ENCODE peak calls at places on chromosomes 3 and 15, in five cellular contexts. V is K562, M is endothelial cell of umbilical vein, T is mesendoderm, I is GM23338. B is an unnamed sample. For H3K79me2, the result is how much of the 10 kb centered on the place peaks cover.

GRCh38 chr3:137110392-137110996 is 152.7 kb downstream of the IL20RB start:
- DNase-seq in V (peak), T (peak), M (peak), I (peak), B (peak)

GRCh38 chr3:188294113-188294512 is 140.2 kb downstream of the LPP start:
- DNase-seq in V (no peak), M (no peak), I (no peak), T (no peak), B (no peak)

GRCh38 chr15:61829514-61829889 is 230.7 kb downstream of the VPS13C start:
- DNase-seq in T (no peak), I (no peak), M (no peak), V (no peak), B (no peak)

GRCh38 chr15:69718916-69719315 is 266.3 kb downstream of the RPLP1 start:
- DNase-seq in T (no peak), V (no peak), I (no peak), M (no peak), B (no peak)

GRCh38 chr3:51819151-51819550 is 40.1 kb upstream of the IQCF6 start:
- DNase-seq in T (no peak), I (no peak), M (no peak), V (no peak), B (no peak)

GRCh38 chr15:92663250-92663951 is 7.8 kb upstream of the FAM174B start:
- DNase-seq in I (no peak), M (no peak), T (no peak), V (no peak), B (no peak)

GRCh38 chr3:35492846-35493245 is 146.5 kb upstream of the ARPP21 start:
- DNase-seq in I (no peak), M (no peak), V (no peak), T (no peak), B (no peak)

GRCh38 chr3:39809181-39809994 is at the start of gene MYRIP:
- DNase-seq in M (peak), I (peak), V (peak), T (peak), B (peak)

GRCh38 chr3:48847053-48847585 is 555 bp downstream of the PRKAR2A start:
- DNase-seq in V (peak), I (peak), M (peak), T (peak), B (peak)

GRCh38 chr3:192445768-192446644 is 281.3 kb downstream of the FGF12 start:
- DNase-seq in T (peak), I (no peak), M (no peak), V (no peak), B (no peak)

GRCh38 chr3:182117131-182117530 is 405.4 kb downstream of the SOX2 start:
- DNase-seq in T (no peak), V (no peak), M (no peak), I (no peak), B (no peak)

GRCh38 chr15:80588801-80589200 is 106.3 kb upstream of the ABHD17C start:
- DNase-seq in T (no peak), V (no peak), M (peak), I (no peak), B (peak)

GRCh38 chr3:177810162-177810623 is 612.9 kb upstream of the TBL1XR1 start:
- DNase-seq in M (peak), I (no peak), T (no peak), V (no peak), B (peak)

GRCh38 chr3:150577854-150578253 is 25.3 kb upstream of the SELENOT start:
- DNase-seq in M (peak), V (no peak), T (no peak), I (no peak), B (no peak)

GRCh38 chr3:126816323-126816722 is 112.3 kb downstream of the CHCHD6 start:
- DNase-seq in I (peak), M (no peak), T (no peak), V (no peak), B (no peak)

GRCh38 chr15:70311821-70312220 is 214.1 kb upstream of the TLE3 start:
- DNase-seq in T (peak), M (no peak), V (no peak), I (no peak), B (no peak)

GRCh38 chr15:73941044-73941443 is 14.8 kb downstream of the LOXL1 start:
- DNase-seq in T (peak), V (no peak), I (no peak), M (no peak), B (peak)

GRCh38 chr3:192060160-192060783 is 599.3 kb downstream of the PYDC2 start:
- DNase-seq in T (no peak), M (no peak), V (no peak), I (no peak), B (no peak)

GRCh38 chr15:67076147-67076843 is 10.9 kb downstream of the SMAD3 start:
- DNase-seq in V (peak), T (no peak), I (no peak), M (peak), B (no peak)

GRCh38 chr3:98282205-98282604 is at the start of gene OR5H2:
- DNase-seq in V (no peak), I (no peak), T (no peak), M (no peak), B (no peak)

GRCh38 chr3:152556731-152557254 is 278.1 kb upstream of the P2RY1 start:
- DNase-seq in V (peak), T (peak), M (peak), I (no peak), B (peak)

GRCh38 chr3:33062814-33063346 is 34.1 kb downstream of the GLB1 start:
- DNase-seq in M (no peak), V (no peak), T (no peak), I (no peak), B (no peak)

GRCh38 chr3:37072892-37073291 is 79.6 kb downstream of the MLH1 start:
- DNase-seq in V (peak), M (peak), I (no peak), T (no peak), B (peak)

GRCh38 chr3:136733317-136733833 is 18.8 kb downstream of the STAG1 start:
- DNase-seq in M (peak), I (no peak), T (no peak), V (no peak), B (no peak)

GRCh38 chr3:29181872-29182271 is 99.0 kb upstream of the RBMS3 start:
- DNase-seq in V (no peak), M (no peak), I (no peak), T (no peak), B (no peak)

GRCh38 chr15:57133127-57133968 is 214.9 kb downstream of the TCF12 start:
- DNase-seq in V (no peak), T (no peak), I (peak), M (peak), B (no peak)

GRCh38 chr3:176755552-176755951 is 441.7 kb downstream of the TBL1XR1 start:
- DNase-seq in M (no peak), V (no peak), I (no peak), T (no peak), B (no peak)

GRCh38 chr15:68365140-68365745 is 66.7 kb downstream of the ITGA11 start:
- DNase-seq in V (no peak), I (no peak), T (no peak), M (peak), B (no peak)

GRCh38 chr3:76370749-76371148 is 585.4 kb upstream of the ZNF717 start:
- DNase-seq in T (no peak), M (no peak), V (no peak), I (no peak), B (no peak)

GRCh38 chr15:45635191-45635638 is 386 bp downstream of the SQOR start:
- DNase-seq in V (peak), T (no peak), I (peak), M (no peak), B (peak)

GRCh38 chr3:41204369-41204768 is 5.1 kb downstream of the CTNNB1 start:
- DNase-seq in I (no peak), T (no peak), M (no peak), V (no peak), B (no peak)

GRCh38 chr15:49293941-49294340 is 123.9 kb downstream of the GALK2 start:
- DNase-seq in T (no peak), V (no peak), I (no peak), M (no peak), B (no peak)

GRCh38 chr3:11944052-11944673 is 60.0 kb upstream of the SYN2 start:
- DNase-seq in T (peak), I (peak), M (peak), V (peak), B (peak)

GRCh38 chr3:57815034-57815433 is 58.9 kb downstream of the SLMAP start:
- DNase-seq in T (no peak), V (no peak), I (no peak), M (no peak), B (no peak)

GRCh38 chr15:39426552-39427532 is 154.0 kb upstream of the THBS1 start:
- DNase-seq in I (no peak), T (no peak), V (peak), M (no peak), B (peak)

GRCh38 chr15:25790003-25790660 is 73.0 kb downstream of the ATP10A start:
- DNase-seq in I (peak), T (peak), V (no peak), M (no peak), B (peak)

GRCh38 chr3:105369501-105370371 is 3.0 kb downstream of the ALCAM start:
- DNase-seq in M (peak), V (no peak), I (peak), T (peak), B (peak)
- H3K79me2 ChIP-seq in M (half or more), V (under half), I (under half), T (under half), B (half or more)

GRCh38 chr3:4396599-4396998 is 70.5 kb downstream of the SUMF1 start:
- DNase-seq in T (peak), M (no peak), I (no peak), V (no peak), B (no peak)

GRCh38 chr3:4398120-4398740 is 68.8 kb downstream of the SUMF1 start:
- DNase-seq in I (no peak), V (no peak), T (no peak), M (peak), B (no peak)

GRCh38 chr3:4399476-4399875 is 67.6 kb downstream of the SUMF1 start:
- DNase-seq in M (peak), I (no peak), T (no peak), V (no peak), B (no peak)

GRCh38 chr3:4401441-4401840 is 65.6 kb downstream of the SUMF1 start:
- DNase-seq in M (no peak), I (no peak), V (no peak), T (no peak), B (peak)

GRCh38 chr3:4398906-4399305 is 68.2 kb downstream of the SUMF1 start:
- DNase-seq in T (no peak), I (no peak), V (no peak), M (no peak), B (no peak)
- H3K79me2 ChIP-seq in T (under half), I (under half), V (under half), M (under half), B (under half)

DNA sequence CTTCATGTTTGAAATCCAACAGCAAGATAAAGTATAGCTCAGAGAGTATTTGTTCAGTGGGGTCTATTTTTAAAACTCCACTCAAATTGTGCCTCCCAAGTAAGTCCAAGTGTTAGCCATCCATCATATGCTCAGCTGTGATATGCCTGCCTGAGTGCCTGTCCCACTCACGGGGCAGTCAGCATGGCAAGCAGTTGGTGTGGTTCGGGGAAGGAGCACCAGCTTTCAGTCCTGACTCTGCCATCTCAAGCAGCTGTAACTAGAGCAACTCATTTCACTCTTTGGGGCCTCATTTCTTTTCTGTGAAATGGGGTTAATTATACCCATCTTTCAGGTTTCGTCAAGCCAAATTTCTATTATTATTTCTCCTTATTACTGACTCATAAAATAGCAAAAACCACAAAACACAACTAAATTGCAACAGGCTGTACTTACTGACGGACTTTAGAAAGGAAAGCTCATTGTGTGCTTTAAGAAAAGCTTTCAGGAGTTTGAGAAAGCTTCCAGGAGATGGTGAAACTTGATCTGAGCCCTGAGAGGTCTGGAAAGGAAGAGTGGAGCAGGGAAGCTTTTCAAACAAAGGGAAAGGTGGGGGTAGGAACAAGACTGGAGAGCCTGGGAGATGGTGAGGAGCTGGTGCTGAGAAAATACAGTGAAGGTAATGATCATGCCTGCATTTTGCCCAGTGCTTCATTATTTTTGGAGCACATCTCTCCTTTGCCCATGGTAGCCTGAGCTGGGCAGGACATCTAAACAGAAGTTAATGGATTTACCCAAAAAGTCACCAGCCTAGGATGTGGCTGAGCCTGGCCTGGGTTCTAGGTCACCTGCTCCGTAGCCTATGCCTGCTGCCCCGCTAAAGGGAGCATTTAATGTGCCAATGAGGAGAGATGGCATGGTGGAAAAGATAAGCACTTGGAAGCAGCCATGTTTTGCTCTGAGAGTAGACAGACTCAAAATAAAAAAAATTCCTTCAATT is 42.1 kb upstream of the RHO start:
- DNase-seq in T (peak), M (no peak), V (no peak), I (peak), B (no peak)
- H3K79me2 ChIP-seq in T (under half), M (under half), V (under half), I (under half), B (under half)

GRCh38 chr3:172268425-172268824 is 179.8 kb downstream of the GHSR start:
- DNase-seq in I (no peak), T (no peak), V (no peak), M (no peak), B (no peak)
- H3K79me2 ChIP-seq in I (under half), T (under half), V (under half), M (under half), B (under half)

B was measured in hepatocyte.